ENCODE peak calls at places on chromosomes 2 and 18, in four cellular contexts. V is AG10803, Q is neural crest cell, J is HFFc6. Y is an unnamed sample.

GRCh38 chr2:63962186-63962585 is 57.0 kb downstream of the VPS54 start:
- DNase-seq in V (no peak), Q (no peak), J (no peak), Y (no peak)

GRCh38 chr2:16151651-16152050 is 211.3 kb downstream of the MYCN start:
- DNase-seq in J (no peak), Q (no peak), V (no peak), Y (no peak)

GRCh38 chr2:158395166-158395565 is 61.4 kb downstream of the CCDC148 start:
- DNase-seq in J (no peak), V (peak), Q (no peak), Y (no peak)

GRCh38 chr2:529425-529824 is 147.8 kb downstream of the TMEM18 start:
- DNase-seq in J (peak), V (no peak), Q (no peak), Y (no peak)

GRCh38 chr2:25358249-25358815 is 16.6 kb upstream of the DNMT3A start:
- DNase-seq in Q (no peak), J (no peak), V (no peak), Y (no peak)

GRCh38 chr2:241213036-241213435 is 24.6 kb downstream of the ANO7 start:
- DNase-seq in V (no peak), Q (no peak), J (no peak), Y (no peak)

GRCh38 chr2:222052934-222053367 is 245.8 kb downstream of the PAX3 start:
- DNase-seq in V (no peak), Q (no peak), J (no peak), Y (peak)

GRCh38 chr2:3670941-3671340 is 12.9 kb downstream of the ALLC start:
- DNase-seq in Q (no peak), V (no peak), J (no peak), Y (no peak)

GRCh38 chr18:79378416-79379250 is 17.1 kb upstream of the NFATC1 start:
- DNase-seq in V (peak), J (peak), Q (peak), Y (peak)

GRCh38 chr2:47221039-47221438 is 65.9 kb upstream of the STPG4 start:
- DNase-seq in J (peak), V (peak), Q (no peak), Y (no peak)

GRCh38 chr2:138219961-138220360 is 255.7 kb downstream of the HNMT start:
- DNase-seq in V (no peak), J (no peak), Q (no peak), Y (no peak)

GRCh38 chr2:189799030-189799331 is 14.7 kb downstream of the PMS1 start:
- DNase-seq in V (no peak), J (no peak), Q (no peak), Y (no peak)
- TF ChIP-seq CTCF in V (no peak), J (peak), Q (peak), Y (no peak)

GRCh38 chr2:83967854-83968253 is 491.2 kb downstream of the SUCLG1 start:
- DNase-seq in V (no peak), J (no peak), Q (no peak), Y (no peak)
- TF ChIP-seq CTCF in V (no peak), J (no peak), Q (peak), Y (no peak)

GRCh38 chr2:148899638-148900318 is 24.8 kb downstream of the KIF5C start:
- DNase-seq in Q (no peak), J (no peak), V (no peak), Y (no peak)
- TF ChIP-seq CTCF in Q (no peak), J (no peak), V (no peak), Y (no peak)

GRCh38 chr2:174247474-174248186 is 702 bp downstream of the OLA1 start:
- DNase-seq in J (no peak), V (peak), Q (no peak), Y (no peak)

GRCh38 chr2:174248998-174249592 is 763 bp upstream of the OLA1 start:
- DNase-seq in J (no peak), Q (no peak), V (no peak), Y (no peak)

GRCh38 chr2:174246944-174247381 is 1.4 kb downstream of the OLA1 start:
- DNase-seq in J (no peak), V (no peak), Q (no peak), Y (no peak)

GRCh38 chr2:174245065-174245464 is 3.3 kb downstream of the OLA1 start:
- DNase-seq in J (no peak), Q (no peak), V (no peak), Y (no peak)

DNA sequence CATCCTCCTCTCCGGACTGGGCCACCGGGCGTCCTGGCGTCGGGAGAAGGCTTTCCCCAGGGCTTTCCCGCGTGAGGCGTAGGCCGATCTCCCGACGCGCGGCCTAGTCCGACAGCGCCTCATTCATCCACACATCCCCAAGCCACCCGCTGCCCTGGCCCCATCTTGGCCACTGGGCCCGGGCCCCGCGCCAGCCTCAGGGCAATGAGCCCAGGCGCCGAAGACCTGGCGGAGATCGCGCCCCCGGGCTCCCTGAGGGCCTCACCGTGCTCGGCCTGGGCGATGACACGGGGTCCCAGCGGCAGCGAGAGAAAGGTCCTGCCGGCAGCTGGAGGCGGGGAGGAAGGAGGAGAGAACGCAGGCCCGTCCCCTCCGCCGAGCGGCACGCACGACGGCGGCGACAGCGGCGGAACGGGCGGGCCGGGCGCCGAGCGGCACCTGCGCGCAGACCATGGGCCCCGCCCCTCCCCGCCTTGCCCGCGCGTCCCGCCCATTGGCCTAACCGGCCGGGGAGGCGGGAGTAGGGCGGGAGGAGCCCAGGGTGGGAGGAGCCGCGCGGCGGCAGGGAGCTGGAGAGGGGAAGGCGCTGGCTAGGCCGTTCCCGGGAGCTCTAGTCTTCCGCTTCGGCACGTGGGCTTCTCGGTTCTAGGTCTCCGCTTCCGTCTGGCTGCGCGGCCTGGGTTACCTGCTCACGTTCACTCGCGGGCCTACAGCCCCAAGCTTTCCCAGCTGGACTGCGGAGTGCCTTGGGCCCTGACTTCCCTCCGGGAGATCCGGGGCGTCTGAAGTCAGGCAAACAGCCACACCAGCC is at the start of gene OLA1:
- DNase-seq in J (peak), Q (peak), V (peak), Y (peak)
- TF ChIP-seq CTCF in J (no peak), Q (no peak), V (no peak), Y (no peak)